ENCODE peak calls at places on chromosomes 3 and 15, in six cellular contexts. M, D, I, R, W and P are unnamed samples.

GRCh38 chr15:35630570-35630969 is 84.6 kb upstream of the DPH6 start:
- DNase-seq in W (no peak), R (no peak), D (no peak), M (no peak), I (no peak), P (no peak)

GRCh38 chr3:106399208-106399607 is 530.4 kb upstream of the CBLB start:
- DNase-seq in W (no peak), D (no peak), M (no peak), R (no peak), I (peak; percentile 36), P (no peak)

GRCh38 chr3:156576887-156577427 is 22.0 kb upstream of the SSR3 start:
- DNase-seq in D (no peak), R (no peak), I (no peak), M (no peak), W (no peak), P (no peak)

GRCh38 chr3:179068779-179069530 is 2.7 kb downstream of the ZMAT3 start:
- DNase-seq in M (peak; percentile 16), I (peak; percentile 40), W (peak; percentile 39), D (no peak), R (no peak), P (no peak)

GRCh38 chr3:75272708-75273107 is 391.4 kb upstream of the FRG2C start:
- DNase-seq in M (no peak), D (no peak), I (peak; percentile 71), W (no peak), R (no peak), P (no peak)

GRCh38 chr3:17179381-17180205 is 294.8 kb downstream of the PLCL2 start:
- DNase-seq in D (no peak), I (peak; percentile 13), M (no peak), R (no peak), W (peak; percentile 57), P (no peak)

GRCh38 chr3:178454714-178455113 is 81.5 kb upstream of the KCNMB2 start:
- DNase-seq in I (peak; percentile 27), W (no peak), M (no peak), D (no peak), R (peak; percentile 45), P (no peak)

GRCh38 chr3:182501861-182502260 is 291.4 kb upstream of the ATP11B start:
- DNase-seq in W (no peak), I (no peak), D (no peak), R (no peak), M (no peak), P (no peak)

GRCh38 chr3:30098656-30099454 is 507.5 kb upstream of the TGFBR2 start:
- DNase-seq in W (no peak), I (peak; percentile 60), D (no peak), M (no peak), R (no peak), P (no peak)

GRCh38 chr3:172307143-172307560 is 141.1 kb downstream of the GHSR start:
- DNase-seq in D (no peak), W (no peak), M (no peak), R (no peak), I (peak; percentile 70), P (no peak)

GRCh38 chr3:184241141-184241446 is 7.7 kb downstream of the ALG3 start:
- DNase-seq in D (no peak), M (no peak), I (no peak), W (no peak), R (no peak), P (no peak)

GRCh38 chr3:77746048-77746447 is 706.1 kb downstream of the ROBO2 start:
- DNase-seq in I (no peak), W (no peak), M (no peak), R (no peak), D (no peak), P (no peak)

GRCh38 chr15:40142428-40142827 is 18.4 kb upstream of the BUB1B start:
- DNase-seq in R (no peak), D (no peak), M (no peak), I (no peak), W (no peak), P (no peak)

GRCh38 chr15:45205192-45205591 is 17.4 kb upstream of the SHF start:
- DNase-seq in I (peak; percentile 69), M (peak; percentile 55), W (peak; percentile 67), R (no peak), D (no peak), P (peak; percentile 71)

DNA sequence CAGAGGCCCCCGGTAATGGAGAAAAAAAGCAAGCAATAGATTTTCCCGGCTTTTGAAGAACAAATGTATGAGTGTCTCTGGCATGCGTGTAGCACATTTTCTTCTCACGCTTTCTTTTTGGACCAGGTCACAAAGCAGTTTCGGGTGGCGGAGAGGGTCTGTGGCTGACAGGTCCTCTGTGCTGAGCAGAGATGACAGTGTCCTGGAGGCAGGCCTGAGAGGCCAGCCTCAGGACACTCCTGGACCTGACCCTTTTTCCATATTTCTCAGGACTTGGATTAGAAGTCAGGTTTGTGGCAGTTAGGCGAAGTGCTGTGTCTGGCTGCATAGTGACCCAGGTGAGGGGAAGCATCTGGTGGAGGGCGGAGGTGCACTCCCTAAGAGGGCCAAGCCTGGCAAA is 52.9 kb downstream of the KLF13 start:
- DNase-seq in M (no peak), D (no peak), I (no peak), R (no peak), W (no peak), P (no peak)
- TF ChIP-seq CTCF in M (no peak), D (no peak), I (no peak), R (no peak), W (no peak), P (no peak)

GRCh38 chr3:104631254-104631653 is 735.5 kb upstream of the ALCAM start:
- DNase-seq in M (no peak), R (no peak), I (no peak), D (no peak), W (no peak), P (no peak)

GRCh38 chr3:104629038-104629437 is 737.7 kb upstream of the ALCAM start:
- DNase-seq in D (no peak), R (no peak), I (peak; percentile 88), W (no peak), M (no peak), P (no peak)

GRCh38 chr3:104632947-104633346 is 733.8 kb upstream of the ALCAM start:
- DNase-seq in I (peak; percentile 17), W (no peak), R (no peak), D (no peak), M (no peak), P (no peak)

GRCh38 chr3:104632521-104632920 is 734.2 kb upstream of the ALCAM start:
- DNase-seq in R (no peak), W (no peak), M (no peak), I (no peak), D (no peak), P (no peak)

GRCh38 chr3:104628185-104628789 is 738.4 kb upstream of the ALCAM start:
- DNase-seq in I (peak; percentile 73), D (no peak), M (no peak), R (no peak), W (peak; percentile 12), P (no peak)
- TF ChIP-seq CTCF in I (peak; percentile 72), D (no peak), M (no peak), R (no peak), W (peak; percentile 54), P (peak; percentile 78)

GRCh38 chr3:124768812-124769211 is 38.6 kb downstream of the UMPS start:
- DNase-seq in R (no peak), I (no peak), D (no peak), W (peak; percentile 73), M (no peak), P (no peak)
- TF ChIP-seq CTCF in R (peak; percentile 32), I (peak; percentile 21), D (no peak), W (peak; percentile 66), M (no peak), P (no peak)

DNA sequence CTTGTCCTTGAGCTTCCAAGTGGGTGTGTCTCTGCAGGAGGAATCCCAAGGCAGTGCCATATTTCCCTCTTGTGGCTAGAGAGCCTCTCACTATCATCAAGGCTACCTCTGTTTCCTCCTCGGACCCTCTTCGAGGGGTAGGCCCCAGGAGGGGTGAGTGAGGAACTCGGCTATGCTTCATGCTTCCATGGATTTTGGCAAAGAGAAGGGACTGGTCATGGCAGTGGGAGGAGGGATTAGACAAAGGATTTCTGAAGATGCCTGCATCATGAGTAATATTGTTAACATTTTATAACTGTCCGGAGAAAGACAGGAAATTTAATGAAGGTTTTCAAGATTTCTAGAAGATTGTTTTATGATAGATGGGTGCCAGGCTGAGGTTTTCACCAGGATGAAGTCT is 241.5 kb downstream of the CLSTN2 start:
- DNase-seq in R (no peak), M (no peak), I (no peak), W (no peak), D (no peak), P (no peak)
- TF ChIP-seq CTCF in R (no peak), M (no peak), I (no peak), W (no peak), D (no peak), P (no peak)

GRCh38 chr15:79218588-79219200 is 63.8 kb upstream of the ANKRD34C start:
- DNase-seq in R (no peak), D (no peak), W (no peak), I (peak; percentile 17), M (no peak), P (no peak)
- TF ChIP-seq CTCF in R (peak; percentile 26), D (no peak), W (peak; percentile 17), I (peak; percentile 36), M (no peak), P (peak; percentile 60)